ENCODE peak calls at places on chromosomes 1 and 21, in four cellular contexts. B is T-helper 2 cell treated with Interferon-gamma antibody and Interleukin-4, amounts not matched to agents 5 μg/mL and 100 μg/mL, for 36 hours; Q is cerebellar cortex; K is Daoy. F is an unnamed sample.

GRCh38 chr1:244369256-244370057 is 82.3 kb downstream of the ADSS2 start:
- DNase-seq in B (no peak), Q (no peak), K (no peak), F (no peak)

GRCh38 chr1:77044133-77044849 is 174.9 kb downstream of the PIGK start:
- DNase-seq in B (no peak), Q (no peak), K (peak), F (no peak)

GRCh38 chr21:36732761-36733160 is 33.8 kb downstream of the SIM2 start:
- DNase-seq in B (no peak), Q (no peak), K (no peak), F (no peak)

GRCh38 chr1:24142546-24143431 is at the start of gene IL22RA1:
- DNase-seq in B (no peak), Q (no peak), K (no peak), F (peak)

GRCh38 chr1:78104322-78104721 is 58.6 kb downstream of the GIPC2 start:
- DNase-seq in B (no peak), Q (no peak), K (peak), F (peak)

GRCh38 chr21:32186843-32187242 is 92.0 kb downstream of the MIS18A start:
- DNase-seq in B (no peak), Q (peak), K (no peak), F (no peak)

GRCh38 chr1:92583821-92584760 is 97.4 kb upstream of the GFI1 start:
- DNase-seq in B (no peak), Q (no peak), K (peak), F (no peak)

GRCh38 chr1:53378932-53379661 is 51.2 kb upstream of the LRP8 start:
- DNase-seq in B (no peak), Q (no peak), K (no peak), F (no peak)

GRCh38 chr1:116288201-116288598 is 84.8 kb upstream of the ATP1A1 start:
- DNase-seq in B (no peak), Q (no peak), K (no peak), F (no peak)

GRCh38 chr1:24980836-24981631 is 51.0 kb upstream of the RUNX3 start:
- DNase-seq in B (no peak), Q (no peak), K (no peak), F (no peak)

GRCh38 chr1:145978477-145978859 is 14.0 kb downstream of the POLR3GL start:
- DNase-seq in B (no peak), Q (no peak), K (no peak), F (no peak)

GRCh38 chr1:56378376-56379070 is 200.8 kb downstream of the PLPP3 start:
- DNase-seq in B (no peak), Q (no peak), K (no peak), F (no peak)

GRCh38 chr1:154318386-154318785 is 2.5 kb upstream of the AQP10 start:
- DNase-seq in B (no peak), Q (no peak), K (no peak), F (no peak)

GRCh38 chr1:205286335-205286950 is 35.1 kb downstream of the NUAK2 start:
- DNase-seq in B (peak), Q (no peak), K (peak), F (no peak)

GRCh38 chr1:201791775-201792166 is 37.2 kb upstream of the IPO9 start:
- DNase-seq in B (no peak), Q (no peak), K (peak), F (peak)

GRCh38 chr1:9417695-9418094 is 121.6 kb upstream of the SLC25A33 start:
- DNase-seq in B (no peak), Q (no peak), K (no peak), F (no peak)

GRCh38 chr1:244118087-244118761 is 67.1 kb downstream of the ZBTB18 start:
- DNase-seq in B (no peak), Q (peak), K (no peak), F (no peak)

GRCh38 chr1:170664828-170665617 is 1.1 kb downstream of the PRRX1 start:
- DNase-seq in B (no peak), Q (no peak), K (peak), F (peak)

GRCh38 chr1:112698366-112699310 is 8.3 kb downstream of the RHOC start:
- DNase-seq in B (no peak), Q (no peak), K (no peak), F (no peak)

GRCh38 chr1:66296901-66297300 is 237.1 kb upstream of the SGIP1 start:
- DNase-seq in B (no peak), Q (no peak), K (no peak), F (no peak)

GRCh38 chr21:14911351-14911750 is 153.4 kb downstream of the NRIP1 start:
- DNase-seq in B (no peak), Q (no peak), K (no peak), F (no peak)

GRCh38 chr1:245160288-245160687 is 5.5 kb downstream of the KIF26B start:
- DNase-seq in B (no peak), Q (peak), K (no peak), F (no peak)

GRCh38 chr1:96236156-96236739 is 485.3 kb upstream of the PTBP2 start:
- DNase-seq in B (no peak), Q (peak), K (peak), F (peak)

GRCh38 chr1:9233241-9233941 is 1.2 kb upstream of the H6PD start:
- DNase-seq in B (no peak), Q (no peak), K (peak), F (peak)

GRCh38 chr1:235058695-235059094 is 69.9 kb downstream of the TOMM20 start:
- DNase-seq in B (no peak), Q (no peak), K (no peak), F (no peak)

GRCh38 chr1:40273547-40274166 is 15.6 kb downstream of the ZMPSTE24 start:
- DNase-seq in B (no peak), Q (no peak), K (no peak), F (no peak)

GRCh38 chr1:3631330-3631729 is 6.5 kb downstream of the TPRG1L start:
- DNase-seq in B (no peak), Q (no peak), K (no peak), F (no peak)

GRCh38 chr1:178126261-178126660 is 32.4 kb downstream of the RASAL2 start:
- DNase-seq in B (no peak), Q (no peak), K (no peak), F (no peak)

GRCh38 chr1:26697441-26697977 is 1.7 kb downstream of the ARID1A start:
- DNase-seq in B (no peak), Q (no peak), K (peak), F (no peak)

GRCh38 chr1:239677362-239677761 is 291.0 kb downstream of the CHRM3 start:
- DNase-seq in B (no peak), Q (no peak), K (no peak), F (no peak)

GRCh38 chr1:151371744-151372410 is 628 bp downstream of the SELENBP1 start:
- DNase-seq in B (no peak), Q (no peak), K (peak), F (peak)

GRCh38 chr1:42743302-42744029 is 3.4 kb upstream of the CLDN19 start:
- DNase-seq in B (no peak), Q (no peak), K (no peak), F (no peak)

GRCh38 chr1:20439282-20439681 is 46.7 kb downstream of the CAMK2N1 start:
- DNase-seq in B (no peak), Q (no peak), K (no peak), F (peak)

GRCh38 chr1:94840811-94841210 is 20.7 kb downstream of the SLC44A3 start:
- DNase-seq in B (no peak), Q (no peak), K (no peak), F (no peak)

GRCh38 chr21:33402011-33402979 is 918 bp upstream of the IFNGR2 start:
- DNase-seq in B (no peak), Q (peak), K (peak), F (peak)

GRCh38 chr21:39575778-39576177 is 37.0 kb upstream of the B3GALT5 start:
- DNase-seq in B (no peak), Q (no peak), K (peak), F (no peak)

GRCh38 chr1:27084107-27084506 is 70.8 kb downstream of the SLC9A1 start:
- DNase-seq in B (no peak), Q (no peak), K (no peak), F (no peak)

GRCh38 chr1:36159614-36160387 is 3.8 kb downstream of the MAP7D1 start:
- DNase-seq in B (no peak), Q (no peak), K (no peak), F (no peak)

GRCh38 chr1:109240158-109241152 is 8.9 kb upstream of the CELSR2 start:
- DNase-seq in B (no peak), Q (peak), K (peak), F (peak)

F was measured in MG63.